ENCODE peak calls at places on chromosomes 12 and 14, in six cellular contexts. L is body of pancreas, G is GM12892, N is Peyer's patch, Q is esophagus muscularis mucosa, R is upper lobe of left lung. D is an unnamed sample.

GRCh38 chr12:53726946-53727309 is 324 bp downstream of the CALCOCO1 start:
- DNase-seq in L (no peak), G (no peak), N (peak), Q (no peak), R (peak), D (no peak)

GRCh38 chr12:109770104-109770860 is 56.7 kb downstream of the FAM222A start:
- DNase-seq in L (no peak), G (no peak), N (peak), Q (no peak), R (peak), D (no peak)

GRCh38 chr14:90839024-90839888 is 23.0 kb upstream of the TTC7B start:
- DNase-seq in L (peak), G (no peak), N (no peak), Q (peak), R (no peak), D (no peak)

GRCh38 chr12:108187831-108188230 is 58.7 kb downstream of the WSCD2 start:
- DNase-seq in L (no peak), G (no peak), N (no peak), Q (no peak), R (no peak), D (no peak)

GRCh38 chr12:67784831-67785230 is 136.3 kb downstream of the DYRK2 start:
- DNase-seq in L (no peak), G (no peak), N (no peak), Q (no peak), R (no peak), D (peak)

GRCh38 chr12:49874142-49874897 is 29.4 kb downstream of the FAIM2 start:
- DNase-seq in L (no peak), G (no peak), N (peak), Q (no peak), R (no peak), D (no peak)

GRCh38 chr12:89863332-89863938 is 154.8 kb upstream of the ATP2B1 start:
- DNase-seq in L (no peak), G (no peak), N (peak), Q (no peak), R (no peak), D (no peak)

GRCh38 chr14:96176275-96176674 is 28.4 kb upstream of the BDKRB2 start:
- DNase-seq in L (no peak), G (no peak), N (no peak), Q (no peak), R (no peak), D (no peak)

GRCh38 chr14:61433822-61434221 is 112.4 kb downstream of the PRKCH start:
- DNase-seq in L (no peak), G (no peak), N (no peak), Q (no peak), R (no peak), D (no peak)

GRCh38 chr12:55929306-55929791 is 1.6 kb upstream of the DGKA start:
- DNase-seq in L (peak), G (peak), N (peak), Q (no peak), R (peak), D (no peak)

GRCh38 chr14:50362791-50363733 is 33.6 kb downstream of the CDKL1 start:
- DNase-seq in L (no peak), G (no peak), N (no peak), Q (no peak), R (no peak), D (peak)

GRCh38 chr12:2855546-2855945 is 1.3 kb downstream of the TEX52 start:
- DNase-seq in L (no peak), G (no peak), N (no peak), Q (no peak), R (no peak), D (no peak)

GRCh38 chr12:119869720-119870119 is 7.4 kb downstream of the CIT start:
- DNase-seq in L (no peak), G (no peak), N (peak), Q (no peak), R (no peak), D (peak)

GRCh38 chr14:50705026-50705593 is 37.0 kb upstream of the SAV1 start:
- DNase-seq in L (no peak), G (no peak), N (no peak), Q (no peak), R (no peak), D (no peak)

GRCh38 chr12:124709722-124710656 is 142.6 kb upstream of the NCOR2 start:
- DNase-seq in L (no peak), G (no peak), N (no peak), Q (no peak), R (peak), D (no peak)

GRCh38 chr12:14946856-14947255 is 8.5 kb upstream of the ERP27 start:
- DNase-seq in L (no peak), G (no peak), N (no peak), Q (no peak), R (no peak), D (no peak)

GRCh38 chr12:57080855-57081254 is 2.3 kb upstream of the NEMP1 start:
- DNase-seq in L (no peak), G (no peak), N (no peak), Q (no peak), R (no peak), D (no peak)

GRCh38 chr12:102702447-102703114 is 214.5 kb downstream of the PAH start:
- DNase-seq in L (peak), G (peak), N (peak), Q (peak), R (peak), D (peak)

GRCh38 chr14:75989134-75989533 is 3.6 kb downstream of the IFT43 start:
- DNase-seq in L (peak), G (no peak), N (peak), Q (no peak), R (no peak), D (no peak)

GRCh38 chr14:32947081-32947480 is 8.4 kb downstream of the NPAS3 start:
- DNase-seq in L (no peak), G (no peak), N (no peak), Q (no peak), R (no peak), D (no peak)

GRCh38 chr14:68395585-68395984 is 397.3 kb downstream of the ZFP36L1 start:
- DNase-seq in L (peak), G (no peak), N (no peak), Q (no peak), R (peak), D (no peak)

GRCh38 chr14:73953731-73954130 is 3.6 kb downstream of the COQ6 start:
- DNase-seq in L (no peak), G (no peak), N (no peak), Q (no peak), R (no peak), D (no peak)

GRCh38 chr12:94721173-94721572 is 70.8 kb upstream of the TMCC3 start:
- DNase-seq in L (no peak), G (peak), N (no peak), Q (no peak), R (no peak), D (no peak)

GRCh38 chr12:24778486-24779304 is 170.2 kb downstream of the BCAT1 start:
- DNase-seq in L (no peak), G (no peak), N (no peak), Q (no peak), R (no peak), D (peak)

GRCh38 chr12:130626601-130627000 is 89.5 kb downstream of the RIMBP2 start:
- DNase-seq in L (no peak), G (no peak), N (no peak), Q (no peak), R (no peak), D (no peak)

GRCh38 chr14:75715926-75716780 is 55.1 kb downstream of the TTLL5 start:
- DNase-seq in L (no peak), G (no peak), N (no peak), Q (no peak), R (no peak), D (no peak)

GRCh38 chr12:57734586-57734985 is 4.0 kb downstream of the AGAP2 start:
- DNase-seq in L (no peak), G (no peak), N (no peak), Q (no peak), R (no peak), D (no peak)

GRCh38 chr12:108724054-108724889 is 7.0 kb downstream of the CORO1C start:
- DNase-seq in L (peak), G (no peak), N (no peak), Q (no peak), R (peak), D (no peak)

GRCh38 chr12:50620050-50620974 is 115.5 kb downstream of the DIP2B start:
- DNase-seq in L (peak), G (no peak), N (no peak), Q (no peak), R (no peak), D (no peak)

GRCh38 chr14:35883677-35884293 is 57.6 kb downstream of the BRMS1L start:
- DNase-seq in L (peak), G (peak), N (no peak), Q (no peak), R (peak), D (peak)

GRCh38 chr12:55830601-55831406 is 1.4 kb upstream of the DNAJC14 start:
- DNase-seq in L (peak), G (peak), N (peak), Q (peak), R (peak), D (peak)

DNA sequence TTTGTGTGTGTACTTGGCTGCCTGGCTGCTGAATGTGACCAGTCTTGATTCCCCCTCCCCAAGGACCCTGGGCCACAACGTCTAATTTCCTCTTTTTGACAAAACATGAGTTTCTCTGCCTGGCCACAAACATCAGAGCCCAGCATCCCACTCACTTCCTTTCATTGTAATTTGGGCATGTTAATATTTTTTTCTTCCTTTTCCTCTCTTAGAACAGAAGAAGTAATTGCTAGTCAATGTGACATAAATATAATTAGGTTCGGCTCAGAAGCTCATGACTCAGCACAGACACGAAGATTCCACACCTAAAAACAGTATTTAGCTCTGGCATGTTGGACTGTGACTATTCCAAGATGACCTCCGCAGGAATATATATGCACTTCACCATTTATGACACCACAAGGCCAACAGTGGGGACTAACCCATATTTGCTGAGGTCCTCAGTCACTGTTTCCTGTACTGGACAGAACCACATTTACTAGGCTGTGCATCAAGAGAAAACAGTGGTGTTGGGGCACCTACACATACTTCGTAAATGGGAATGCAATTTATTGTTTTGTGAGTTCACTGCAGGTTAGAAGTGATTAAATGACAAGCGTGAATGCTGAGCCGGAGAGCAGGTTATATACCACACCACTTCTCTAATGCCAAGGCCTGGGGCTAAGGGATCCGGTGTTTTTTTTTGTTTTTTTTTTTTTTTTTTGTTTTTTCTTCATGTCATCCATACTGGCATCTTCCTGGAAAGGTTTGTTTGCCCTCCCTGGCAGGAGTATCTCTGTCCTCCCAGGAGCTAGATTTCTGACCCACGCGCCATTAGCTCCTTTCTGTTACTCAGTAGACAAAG is 4.2 kb downstream of the GSG1 start:
- DNase-seq in L (peak), G (no peak), N (no peak), Q (peak), R (no peak), D (peak)
- TF ChIP-seq POLR2A in L (no peak), G (no peak), N (no peak), Q (no peak), R (no peak), D (no peak)

GRCh38 chr12:52037248-52037861 is 13.9 kb upstream of the NR4A1 start:
- DNase-seq in L (peak), G (no peak), N (peak), Q (no peak), R (no peak), D (no peak)
- TF ChIP-seq POLR2A in L (peak), G (no peak), N (no peak), Q (peak), R (no peak), D (no peak)

GRCh38 chr12:70756791-70757190 is 119.6 kb upstream of the PTPRB start:
- DNase-seq in L (no peak), G (no peak), N (no peak), Q (no peak), R (no peak), D (no peak)
- TF ChIP-seq POLR2A in L (no peak), G (no peak), N (no peak), Q (no peak), R (no peak), D (no peak)

GRCh38 chr12:52036587-52037171 is 14.6 kb upstream of the NR4A1 start:
- DNase-seq in L (peak), G (peak), N (peak), Q (no peak), R (peak), D (peak)
- TF ChIP-seq POLR2A in L (peak), G (no peak), N (peak), Q (no peak), R (peak), D (peak)

GRCh38 chr14:64444984-64445845 is 20.1 kb upstream of the AKAP5 start:
- DNase-seq in L (no peak), G (peak), N (peak), Q (no peak), R (no peak), D (no peak)
- TF ChIP-seq POLR2A in L (no peak), G (peak), N (no peak), Q (no peak), R (no peak), D (no peak)

GRCh38 chr12:132761032-132761910 is at the start of gene ANKLE2:
- DNase-seq in L (peak), G (peak), N (peak), Q (no peak), R (peak), D (peak)
- TF ChIP-seq POLR2A in L (no peak), G (no peak), N (no peak), Q (no peak), R (no peak), D (peak)

GRCh38 chr12:69163681-69164362 is 75.5 kb upstream of the CPSF6 start:
- DNase-seq in L (no peak), G (no peak), N (no peak), Q (peak), R (no peak), D (no peak)
- TF ChIP-seq POLR2A in L (no peak), G (no peak), N (no peak), Q (no peak), R (no peak), D (no peak)

DNA sequence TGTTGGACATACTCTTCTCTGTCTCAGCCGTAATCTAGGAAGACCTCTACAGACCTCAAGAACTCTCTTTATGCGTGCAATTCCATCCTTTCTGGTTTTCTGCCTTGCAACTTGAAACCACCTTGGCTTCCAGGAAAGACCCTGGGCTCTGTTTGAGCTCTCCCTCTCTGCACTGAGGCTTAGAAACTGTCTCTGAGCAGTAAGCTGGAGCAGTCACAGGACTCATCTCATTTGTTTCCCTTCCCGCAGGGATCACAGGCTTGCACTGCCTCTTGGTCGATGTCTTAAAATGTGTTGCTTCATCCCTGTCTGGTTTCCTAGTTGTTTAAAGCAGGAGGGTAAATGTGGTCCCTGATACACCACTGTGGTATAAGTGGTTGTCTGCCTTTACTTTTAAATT is 26.2 kb downstream of the EID3 start:
- DNase-seq in L (no peak), G (no peak), N (no peak), Q (no peak), R (no peak), D (no peak)
- TF ChIP-seq POLR2A in L (no peak), G (no peak), N (no peak), Q (no peak), R (no peak), D (no peak)

D was measured in erythroblast.